ENCODE peak calls at places on chromosomes 6 and 20, in nine cellular contexts. One of them, this sample, is unnamed.

GRCh38 chr20:33191484-33191883 is 23.5 kb downstream of the BPIFA2 start:
- DNase-seq in OCI-LY7: no peak
- DNase-seq in A673: no peak
- DNase-seq in cardiac fibroblast: no peak
- DNase-seq in brain microvascular endothelial cell: no peak
- DNase-seq in right lobe of liver: no peak
- DNase-seq in AG04450: no peak
- DNase-seq in lower leg skin: no peak
- DNase-seq in left lung: no peak
- DNase-seq in this sample: no peak

GRCh38 chr6:111810321-111811235 is 62.7 kb downstream of the FYN start:
- DNase-seq in AG04450: no peak
- DNase-seq in left lung: no peak
- DNase-seq in A673: no peak
- DNase-seq in lower leg skin: no peak
- DNase-seq in cardiac fibroblast: no peak
- DNase-seq in OCI-LY7: no peak
- DNase-seq in brain microvascular endothelial cell: no peak
- DNase-seq in right lobe of liver: no peak
- DNase-seq in this sample: no peak

GRCh38 chr20:24643731-24644130 is 174.3 kb downstream of the SYNDIG1 start:
- DNase-seq in right lobe of liver: no peak
- DNase-seq in lower leg skin: no peak
- DNase-seq in AG04450: no peak
- DNase-seq in cardiac fibroblast: no peak
- DNase-seq in A673: no peak
- DNase-seq in left lung: no peak
- DNase-seq in OCI-LY7: no peak
- DNase-seq in brain microvascular endothelial cell: no peak
- DNase-seq in this sample: no peak

GRCh38 chr20:38383147-38383546 is 36.9 kb downstream of the LBP start:
- DNase-seq in cardiac fibroblast: no peak
- DNase-seq in left lung: no peak
- DNase-seq in right lobe of liver: no peak
- DNase-seq in lower leg skin: no peak
- DNase-seq in A673: no peak
- DNase-seq in brain microvascular endothelial cell: no peak
- DNase-seq in AG04450: no peak
- DNase-seq in OCI-LY7: no peak
- DNase-seq in this sample: no peak

GRCh38 chr6:303263-303662 is 11.0 kb downstream of the DUSP22 start:
- DNase-seq in OCI-LY7: no peak
- DNase-seq in A673: no peak
- DNase-seq in right lobe of liver: peak
- DNase-seq in AG04450: no peak
- DNase-seq in left lung: no peak
- DNase-seq in cardiac fibroblast: no peak
- DNase-seq in lower leg skin: no peak
- DNase-seq in brain microvascular endothelial cell: no peak
- DNase-seq in this sample: no peak

GRCh38 chr6:13615802-13616140 is 636 bp downstream of the NOL7 start:
- DNase-seq in AG04450: no peak
- DNase-seq in cardiac fibroblast: peak
- DNase-seq in A673: peak
- DNase-seq in OCI-LY7: peak
- DNase-seq in left lung: peak
- DNase-seq in right lobe of liver: peak
- DNase-seq in lower leg skin: peak
- DNase-seq in brain microvascular endothelial cell: peak
- DNase-seq in this sample: peak

GRCh38 chr6:127120787-127121636 is 2.5 kb downstream of the RSPO3 start:
- DNase-seq in left lung: peak
- DNase-seq in A673: peak
- DNase-seq in cardiac fibroblast: peak
- DNase-seq in OCI-LY7: peak
- DNase-seq in lower leg skin: peak
- DNase-seq in right lobe of liver: peak
- DNase-seq in brain microvascular endothelial cell: peak
- DNase-seq in AG04450: peak
- DNase-seq in this sample: peak

GRCh38 chr6:108951351-108951953 is 103.2 kb downstream of the ARMC2 start:
- DNase-seq in left lung: no peak
- DNase-seq in cardiac fibroblast: peak
- DNase-seq in AG04450: no peak
- DNase-seq in A673: no peak
- DNase-seq in brain microvascular endothelial cell: no peak
- DNase-seq in right lobe of liver: no peak
- DNase-seq in OCI-LY7: no peak
- DNase-seq in lower leg skin: peak
- DNase-seq in this sample: no peak

GRCh38 chr6:29968130-29968529 is 25.8 kb downstream of the HLA-A start:
- DNase-seq in OCI-LY7: no peak
- DNase-seq in right lobe of liver: no peak
- DNase-seq in brain microvascular endothelial cell: no peak
- DNase-seq in lower leg skin: no peak
- DNase-seq in left lung: no peak
- DNase-seq in AG04450: no peak
- DNase-seq in cardiac fibroblast: no peak
- DNase-seq in A673: no peak
- DNase-seq in this sample: no peak

GRCh38 chr6:52337633-52338290 is 24.2 kb upstream of the PAQR8 start:
- DNase-seq in cardiac fibroblast: no peak
- DNase-seq in AG04450: no peak
- DNase-seq in right lobe of liver: no peak
- DNase-seq in left lung: no peak
- DNase-seq in brain microvascular endothelial cell: no peak
- DNase-seq in lower leg skin: no peak
- DNase-seq in OCI-LY7: no peak
- DNase-seq in A673: peak
- DNase-seq in this sample: no peak

GRCh38 chr6:1190361-1190760 is 121.5 kb upstream of the FOXQ1 start:
- DNase-seq in OCI-LY7: no peak
- DNase-seq in brain microvascular endothelial cell: peak
- DNase-seq in right lobe of liver: no peak
- DNase-seq in left lung: no peak
- DNase-seq in AG04450: peak
- DNase-seq in lower leg skin: no peak
- DNase-seq in cardiac fibroblast: peak
- DNase-seq in A673: peak
- DNase-seq in this sample: no peak

GRCh38 chr6:116059713-116060571 is 749 bp downstream of the FRK start:
- DNase-seq in AG04450: no peak
- DNase-seq in brain microvascular endothelial cell: no peak
- DNase-seq in lower leg skin: no peak
- DNase-seq in A673: peak
- DNase-seq in left lung: peak
- DNase-seq in OCI-LY7: no peak
- DNase-seq in cardiac fibroblast: peak
- DNase-seq in right lobe of liver: no peak
- DNase-seq in this sample: no peak

GRCh38 chr20:37693203-37693602 is 627 bp upstream of the CTNNBL1 start:
- DNase-seq in OCI-LY7: no peak
- DNase-seq in left lung: no peak
- DNase-seq in cardiac fibroblast: no peak
- DNase-seq in brain microvascular endothelial cell: no peak
- DNase-seq in lower leg skin: no peak
- DNase-seq in A673: no peak
- DNase-seq in right lobe of liver: no peak
- DNase-seq in AG04450: no peak
- DNase-seq in this sample: no peak

GRCh38 chr6:64908104-64908503 is 798.9 kb downstream of the EYS start:
- DNase-seq in OCI-LY7: no peak
- DNase-seq in AG04450: no peak
- DNase-seq in lower leg skin: no peak
- DNase-seq in brain microvascular endothelial cell: no peak
- DNase-seq in A673: no peak
- DNase-seq in cardiac fibroblast: no peak
- DNase-seq in right lobe of liver: no peak
- DNase-seq in left lung: peak
- DNase-seq in this sample: no peak

GRCh38 chr20:25675161-25675560 is 21.5 kb downstream of the ZNF337 start:
- DNase-seq in OCI-LY7: no peak
- DNase-seq in AG04450: no peak
- DNase-seq in A673: no peak
- DNase-seq in lower leg skin: no peak
- DNase-seq in brain microvascular endothelial cell: no peak
- DNase-seq in left lung: no peak
- DNase-seq in cardiac fibroblast: no peak
- DNase-seq in right lobe of liver: no peak
- DNase-seq in this sample: no peak

GRCh38 chr20:25672659-25673058 is 24.0 kb downstream of the ZNF337 start:
- DNase-seq in A673: no peak
- DNase-seq in cardiac fibroblast: no peak
- DNase-seq in left lung: no peak
- DNase-seq in AG04450: no peak
- DNase-seq in right lobe of liver: no peak
- DNase-seq in brain microvascular endothelial cell: no peak
- DNase-seq in OCI-LY7: no peak
- DNase-seq in lower leg skin: no peak
- DNase-seq in this sample: no peak

GRCh38 chr20:25668446-25668845 is 28.2 kb downstream of the ZNF337 start:
- DNase-seq in cardiac fibroblast: no peak
- DNase-seq in A673: no peak
- DNase-seq in AG04450: no peak
- DNase-seq in brain microvascular endothelial cell: no peak
- DNase-seq in left lung: no peak
- DNase-seq in lower leg skin: no peak
- DNase-seq in right lobe of liver: no peak
- DNase-seq in OCI-LY7: no peak
- DNase-seq in this sample: no peak

GRCh38 chr20:25669826-25670422 is 26.7 kb downstream of the ZNF337 start:
- DNase-seq in A673: peak
- DNase-seq in right lobe of liver: no peak
- DNase-seq in brain microvascular endothelial cell: peak
- DNase-seq in lower leg skin: no peak
- DNase-seq in cardiac fibroblast: peak
- DNase-seq in AG04450: peak
- DNase-seq in left lung: no peak
- DNase-seq in OCI-LY7: peak
- DNase-seq in this sample: no peak
- TF ChIP-seq CTCF in A673: peak
- TF ChIP-seq CTCF in right lobe of liver: no peak
- TF ChIP-seq CTCF in brain microvascular endothelial cell: peak
- TF ChIP-seq CTCF in lower leg skin: no peak
- TF ChIP-seq CTCF in cardiac fibroblast: peak
- TF ChIP-seq CTCF in AG04450: peak
- TF ChIP-seq CTCF in left lung: no peak
- TF ChIP-seq CTCF in OCI-LY7: peak
- TF ChIP-seq CTCF in this sample: no peak

GRCh38 chr6:125415921-125416320 is 114.2 kb upstream of the HDDC2 start:
- DNase-seq in lower leg skin: no peak
- DNase-seq in right lobe of liver: no peak
- DNase-seq in brain microvascular endothelial cell: no peak
- DNase-seq in A673: no peak
- DNase-seq in AG04450: no peak
- DNase-seq in left lung: no peak
- DNase-seq in cardiac fibroblast: no peak
- DNase-seq in OCI-LY7: no peak
- DNase-seq in this sample: no peak

DNA sequence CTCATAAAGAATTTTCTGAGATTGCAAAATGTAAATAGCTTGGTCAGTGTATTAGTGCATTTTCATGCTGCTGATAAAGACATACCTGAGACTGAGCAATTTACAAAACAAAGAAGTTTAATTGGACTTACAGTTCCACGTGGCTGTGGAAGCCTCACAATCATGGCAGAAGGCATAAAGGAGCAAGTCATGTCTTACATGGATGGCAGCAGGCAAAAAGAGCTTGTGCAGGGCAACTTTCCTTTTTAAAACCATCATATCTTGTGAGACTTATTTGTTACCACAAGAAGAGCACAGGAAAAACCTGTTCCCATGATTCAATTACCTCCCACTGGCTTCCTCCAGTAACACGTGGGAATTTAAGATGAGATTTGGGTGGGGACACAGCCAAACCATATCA is 112.7 kb upstream of the HDDC2 start:
- DNase-seq in lower leg skin: no peak
- DNase-seq in right lobe of liver: no peak
- DNase-seq in left lung: no peak
- DNase-seq in cardiac fibroblast: no peak
- DNase-seq in brain microvascular endothelial cell: no peak
- DNase-seq in AG04450: no peak
- DNase-seq in A673: no peak
- DNase-seq in OCI-LY7: no peak
- DNase-seq in this sample: no peak
- H3K4me3 ChIP-seq in lower leg skin: no peak
- H3K4me3 ChIP-seq in right lobe of liver: no peak
- H3K4me3 ChIP-seq in left lung: no peak
- H3K4me3 ChIP-seq in cardiac fibroblast: no peak
- H3K4me3 ChIP-seq in brain microvascular endothelial cell: no peak
- H3K4me3 ChIP-seq in AG04450: no peak
- H3K4me3 ChIP-seq in A673: no peak
- H3K4me3 ChIP-seq in OCI-LY7: no peak
- H3K4me3 ChIP-seq in this sample: no peak

GRCh38 chr6:105994522-105995402 is 91.4 kb upstream of the PRDM1 start:
- DNase-seq in A673: peak
- DNase-seq in cardiac fibroblast: peak
- DNase-seq in OCI-LY7: peak
- DNase-seq in right lobe of liver: peak
- DNase-seq in lower leg skin: peak
- DNase-seq in AG04450: no peak
- DNase-seq in left lung: peak
- DNase-seq in brain microvascular endothelial cell: peak
- DNase-seq in this sample: peak
- TF ChIP-seq CTCF in A673: no peak
- TF ChIP-seq CTCF in cardiac fibroblast: no peak
- TF ChIP-seq CTCF in OCI-LY7: no peak
- TF ChIP-seq CTCF in right lobe of liver: no peak
- TF ChIP-seq CTCF in lower leg skin: no peak
- TF ChIP-seq CTCF in AG04450: no peak
- TF ChIP-seq CTCF in left lung: no peak
- TF ChIP-seq CTCF in brain microvascular endothelial cell: no peak
- TF ChIP-seq CTCF in this sample: no peak

DNA sequence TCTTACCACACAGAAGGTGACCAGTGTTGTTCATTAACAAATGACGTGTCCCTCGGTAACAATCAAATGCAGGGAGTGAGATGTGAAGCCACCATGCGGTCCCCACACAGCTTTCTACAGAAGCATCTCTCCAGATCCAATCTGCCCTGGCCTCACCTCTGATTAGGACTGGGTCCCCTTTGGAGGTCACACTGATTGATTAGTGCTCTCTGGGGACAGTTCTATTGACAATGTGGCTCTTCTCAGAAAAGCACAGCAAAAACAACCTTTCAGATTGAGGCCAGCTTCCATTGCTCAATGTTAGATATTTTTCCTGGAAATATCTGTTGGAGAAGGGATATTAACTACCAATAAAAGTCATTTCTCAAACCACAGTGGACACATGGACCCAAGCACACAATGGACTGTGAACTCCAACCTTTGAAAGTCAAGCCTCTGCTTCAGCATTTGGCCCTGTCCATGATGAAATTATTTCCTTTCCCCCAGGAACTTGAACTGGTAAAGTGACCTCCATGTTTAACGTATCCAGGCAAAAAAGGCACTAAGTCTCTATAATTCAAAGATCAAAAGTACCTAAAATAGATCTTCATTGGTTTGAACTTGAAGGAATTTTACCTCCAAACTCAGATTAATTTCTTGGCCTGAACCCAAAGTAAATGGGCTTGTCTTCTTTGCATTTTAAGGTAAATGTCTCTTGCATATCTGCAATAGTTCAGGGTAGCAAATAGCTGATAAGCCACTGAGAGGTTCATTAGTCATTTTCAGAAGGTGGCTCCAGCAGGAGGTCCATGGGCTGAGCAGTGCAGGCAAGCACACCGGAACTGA is 118.5 kb downstream of the FOXA2 start:
- DNase-seq in cardiac fibroblast: no peak
- DNase-seq in brain microvascular endothelial cell: no peak
- DNase-seq in OCI-LY7: no peak
- DNase-seq in AG04450: no peak
- DNase-seq in A673: no peak
- DNase-seq in lower leg skin: no peak
- DNase-seq in left lung: no peak
- DNase-seq in right lobe of liver: peak
- DNase-seq in this sample: no peak
- H3K4me3 ChIP-seq in cardiac fibroblast: no peak
- H3K4me3 ChIP-seq in brain microvascular endothelial cell: no peak
- H3K4me3 ChIP-seq in OCI-LY7: no peak
- H3K4me3 ChIP-seq in AG04450: no peak
- H3K4me3 ChIP-seq in A673: no peak
- H3K4me3 ChIP-seq in lower leg skin: no peak
- H3K4me3 ChIP-seq in left lung: no peak
- H3K4me3 ChIP-seq in right lobe of liver: no peak
- H3K4me3 ChIP-seq in this sample: no peak

This sample was measured in left ventricle myocardium inferior.